ENCODE peak calls at places on chromosomes 6 and 20, in ten cellular contexts. One of them, this sample, is unnamed.

GRCh38 chr6:168625602-168626001 is 184.6 kb downstream of the SMOC2 start:
- DNase-seq in lower lobe of right lung: no peak
- DNase-seq in pancreas: no peak
- DNase-seq in AG04449: no peak
- DNase-seq in coronary artery: no peak
- DNase-seq in fibroblast of lung: no peak
- DNase-seq in LNCaP clone FGC: no peak
- DNase-seq in stomach: peak
- DNase-seq in right lobe of liver: no peak
- DNase-seq in fibroblast of mammary gland: no peak
- DNase-seq in this sample: no peak

GRCh38 chr6:33410711-33411631 is at the start of gene PHF1:
- DNase-seq in lower lobe of right lung: peak
- DNase-seq in pancreas: no peak
- DNase-seq in AG04449: no peak
- DNase-seq in coronary artery: peak
- DNase-seq in fibroblast of lung: peak
- DNase-seq in LNCaP clone FGC: no peak
- DNase-seq in stomach: peak
- DNase-seq in right lobe of liver: peak
- DNase-seq in fibroblast of mammary gland: peak
- DNase-seq in this sample: no peak

GRCh38 chr6:68976260-68976659 is 341.2 kb downstream of the ADGRB3 start:
- DNase-seq in lower lobe of right lung: no peak
- DNase-seq in pancreas: no peak
- DNase-seq in AG04449: no peak
- DNase-seq in coronary artery: no peak
- DNase-seq in fibroblast of lung: no peak
- DNase-seq in LNCaP clone FGC: no peak
- DNase-seq in stomach: no peak
- DNase-seq in right lobe of liver: no peak
- DNase-seq in fibroblast of mammary gland: no peak
- DNase-seq in this sample: peak

GRCh38 chr20:34943808-34944568 is 11.6 kb downstream of the GSS start:
- DNase-seq in lower lobe of right lung: no peak
- DNase-seq in pancreas: no peak
- DNase-seq in AG04449: no peak
- DNase-seq in coronary artery: no peak
- DNase-seq in fibroblast of lung: peak
- DNase-seq in LNCaP clone FGC: no peak
- DNase-seq in stomach: no peak
- DNase-seq in right lobe of liver: no peak
- DNase-seq in fibroblast of mammary gland: peak
- DNase-seq in this sample: no peak

GRCh38 chr6:8628063-8628462 is 192.7 kb upstream of the SLC35B3 start:
- DNase-seq in lower lobe of right lung: no peak
- DNase-seq in pancreas: no peak
- DNase-seq in AG04449: no peak
- DNase-seq in coronary artery: no peak
- DNase-seq in fibroblast of lung: no peak
- DNase-seq in LNCaP clone FGC: no peak
- DNase-seq in stomach: no peak
- DNase-seq in right lobe of liver: no peak
- DNase-seq in fibroblast of mammary gland: peak
- DNase-seq in this sample: no peak

GRCh38 chr6:36929607-36930006 is 24.9 kb upstream of the PI16 start:
- DNase-seq in lower lobe of right lung: no peak
- DNase-seq in pancreas: no peak
- DNase-seq in AG04449: no peak
- DNase-seq in coronary artery: no peak
- DNase-seq in fibroblast of lung: peak
- DNase-seq in LNCaP clone FGC: no peak
- DNase-seq in stomach: no peak
- DNase-seq in right lobe of liver: no peak
- DNase-seq in fibroblast of mammary gland: peak
- DNase-seq in this sample: no peak

GRCh38 chr6:99605074-99605726 is 1.4 kb upstream of the PRDM13 start:
- DNase-seq in lower lobe of right lung: no peak
- DNase-seq in pancreas: no peak
- DNase-seq in AG04449: no peak
- DNase-seq in coronary artery: no peak
- DNase-seq in fibroblast of lung: no peak
- DNase-seq in LNCaP clone FGC: no peak
- DNase-seq in stomach: no peak
- DNase-seq in right lobe of liver: no peak
- DNase-seq in fibroblast of mammary gland: no peak
- DNase-seq in this sample: peak

GRCh38 chr6:6825986-6826901 is 237.7 kb downstream of the LY86 start:
- DNase-seq in lower lobe of right lung: peak
- DNase-seq in pancreas: no peak
- DNase-seq in AG04449: no peak
- DNase-seq in coronary artery: no peak
- DNase-seq in fibroblast of lung: peak
- DNase-seq in LNCaP clone FGC: no peak
- DNase-seq in stomach: peak
- DNase-seq in right lobe of liver: peak
- DNase-seq in fibroblast of mammary gland: no peak
- DNase-seq in this sample: no peak

GRCh38 chr6:137722749-137723272 is 144.2 kb upstream of the TNFAIP3 start:
- DNase-seq in lower lobe of right lung: no peak
- DNase-seq in pancreas: no peak
- DNase-seq in AG04449: no peak
- DNase-seq in coronary artery: no peak
- DNase-seq in fibroblast of lung: peak
- DNase-seq in LNCaP clone FGC: no peak
- DNase-seq in stomach: no peak
- DNase-seq in right lobe of liver: no peak
- DNase-seq in fibroblast of mammary gland: no peak
- DNase-seq in this sample: no peak

GRCh38 chr6:145213614-145214013 is 521.7 kb downstream of the EPM2A start:
- DNase-seq in lower lobe of right lung: no peak
- DNase-seq in pancreas: no peak
- DNase-seq in AG04449: no peak
- DNase-seq in coronary artery: no peak
- DNase-seq in fibroblast of lung: no peak
- DNase-seq in LNCaP clone FGC: no peak
- DNase-seq in stomach: no peak
- DNase-seq in right lobe of liver: no peak
- DNase-seq in fibroblast of mammary gland: no peak
- DNase-seq in this sample: no peak

GRCh38 chr6:134077301-134077700 is 24.9 kb upstream of the SLC2A12 start:
- DNase-seq in lower lobe of right lung: no peak
- DNase-seq in pancreas: no peak
- DNase-seq in AG04449: no peak
- DNase-seq in coronary artery: no peak
- DNase-seq in fibroblast of lung: peak
- DNase-seq in LNCaP clone FGC: no peak
- DNase-seq in stomach: no peak
- DNase-seq in right lobe of liver: no peak
- DNase-seq in fibroblast of mammary gland: no peak
- DNase-seq in this sample: no peak

GRCh38 chr6:108002365-108003221 is 44.6 kb upstream of the SEC63 start:
- DNase-seq in lower lobe of right lung: no peak
- DNase-seq in pancreas: peak
- DNase-seq in AG04449: no peak
- DNase-seq in coronary artery: no peak
- DNase-seq in fibroblast of lung: no peak
- DNase-seq in LNCaP clone FGC: no peak
- DNase-seq in stomach: peak
- DNase-seq in right lobe of liver: no peak
- DNase-seq in fibroblast of mammary gland: peak
- DNase-seq in this sample: peak

GRCh38 chr6:145044606-145045275 is 690.6 kb downstream of the EPM2A start:
- DNase-seq in lower lobe of right lung: no peak
- DNase-seq in pancreas: no peak
- DNase-seq in AG04449: peak
- DNase-seq in coronary artery: no peak
- DNase-seq in fibroblast of lung: peak
- DNase-seq in LNCaP clone FGC: no peak
- DNase-seq in stomach: no peak
- DNase-seq in right lobe of liver: no peak
- DNase-seq in fibroblast of mammary gland: peak
- DNase-seq in this sample: no peak

GRCh38 chr20:46293084-46293483 is 15.2 kb downstream of the CDH22 start:
- DNase-seq in lower lobe of right lung: no peak
- DNase-seq in pancreas: no peak
- DNase-seq in AG04449: no peak
- DNase-seq in coronary artery: no peak
- DNase-seq in fibroblast of lung: peak
- DNase-seq in LNCaP clone FGC: peak
- DNase-seq in stomach: no peak
- DNase-seq in right lobe of liver: no peak
- DNase-seq in fibroblast of mammary gland: peak
- DNase-seq in this sample: peak

GRCh38 chr6:42727627-42728026 is 5.2 kb upstream of the PRPH2 start:
- DNase-seq in lower lobe of right lung: no peak
- DNase-seq in pancreas: no peak
- DNase-seq in AG04449: no peak
- DNase-seq in coronary artery: no peak
- DNase-seq in fibroblast of lung: no peak
- DNase-seq in LNCaP clone FGC: no peak
- DNase-seq in stomach: no peak
- DNase-seq in right lobe of liver: no peak
- DNase-seq in fibroblast of mammary gland: no peak
- DNase-seq in this sample: no peak

GRCh38 chr20:19937651-19938420 is 79.3 kb upstream of the NAA20 start:
- DNase-seq in lower lobe of right lung: no peak
- DNase-seq in pancreas: no peak
- DNase-seq in AG04449: no peak
- DNase-seq in coronary artery: no peak
- DNase-seq in fibroblast of lung: no peak
- DNase-seq in LNCaP clone FGC: no peak
- DNase-seq in stomach: no peak
- DNase-seq in right lobe of liver: no peak
- DNase-seq in fibroblast of mammary gland: no peak
- DNase-seq in this sample: no peak

GRCh38 chr6:166626177-166627038 is 643 bp downstream of the RPS6KA2 start:
- DNase-seq in lower lobe of right lung: peak
- DNase-seq in pancreas: no peak
- DNase-seq in AG04449: no peak
- DNase-seq in coronary artery: no peak
- DNase-seq in fibroblast of lung: peak
- DNase-seq in LNCaP clone FGC: peak
- DNase-seq in stomach: peak
- DNase-seq in right lobe of liver: peak
- DNase-seq in fibroblast of mammary gland: peak
- DNase-seq in this sample: peak

GRCh38 chr6:52642381-52642780 is 28.5 kb upstream of the TMEM14A start:
- DNase-seq in lower lobe of right lung: no peak
- DNase-seq in pancreas: no peak
- DNase-seq in AG04449: no peak
- DNase-seq in coronary artery: no peak
- DNase-seq in fibroblast of lung: no peak
- DNase-seq in LNCaP clone FGC: no peak
- DNase-seq in stomach: no peak
- DNase-seq in right lobe of liver: no peak
- DNase-seq in fibroblast of mammary gland: no peak
- DNase-seq in this sample: no peak

GRCh38 chr6:26129656-26130055 is 42.4 kb downstream of the HFE start:
- DNase-seq in lower lobe of right lung: no peak
- DNase-seq in pancreas: no peak
- DNase-seq in AG04449: no peak
- DNase-seq in coronary artery: no peak
- DNase-seq in fibroblast of lung: no peak
- DNase-seq in LNCaP clone FGC: no peak
- DNase-seq in stomach: no peak
- DNase-seq in right lobe of liver: no peak
- DNase-seq in fibroblast of mammary gland: no peak
- DNase-seq in this sample: no peak
- H3K4me3 ChIP-seq in lower lobe of right lung: no peak
- H3K4me3 ChIP-seq in pancreas: no peak
- H3K4me3 ChIP-seq in AG04449: no peak
- H3K4me3 ChIP-seq in coronary artery: no peak
- H3K4me3 ChIP-seq in fibroblast of lung: no peak
- H3K4me3 ChIP-seq in LNCaP clone FGC: no peak
- H3K4me3 ChIP-seq in stomach: no peak
- H3K4me3 ChIP-seq in right lobe of liver: no peak
- H3K4me3 ChIP-seq in fibroblast of mammary gland: no peak
- H3K4me3 ChIP-seq in this sample: no peak

DNA sequence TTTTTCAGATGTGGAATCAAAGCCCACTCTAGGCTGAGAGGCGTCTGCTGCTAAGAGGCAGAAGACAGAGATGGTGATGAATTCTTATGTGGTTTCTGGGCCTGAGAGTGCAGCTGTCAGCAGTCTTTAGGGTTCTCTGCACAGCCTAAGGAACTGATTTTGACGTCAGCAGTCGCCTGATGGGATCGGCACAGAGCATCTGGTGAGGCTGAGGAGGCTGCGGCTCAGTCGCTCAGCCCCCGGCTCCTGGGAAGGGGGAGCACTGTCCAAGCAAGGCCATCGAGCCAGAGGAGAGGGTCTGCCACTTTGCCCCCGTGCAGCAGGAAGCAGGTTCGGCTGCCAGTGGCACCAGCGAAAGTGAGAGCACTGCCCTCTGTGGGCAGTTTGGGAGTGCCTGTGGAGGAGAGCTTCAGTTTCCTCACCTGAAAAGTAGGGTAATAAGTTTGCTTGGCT is 92.5 kb downstream of the TCP11 start:
- DNase-seq in lower lobe of right lung: no peak
- DNase-seq in pancreas: no peak
- DNase-seq in AG04449: peak
- DNase-seq in coronary artery: no peak
- DNase-seq in fibroblast of lung: peak
- DNase-seq in LNCaP clone FGC: no peak
- DNase-seq in stomach: no peak
- DNase-seq in right lobe of liver: peak
- DNase-seq in fibroblast of mammary gland: peak
- DNase-seq in this sample: peak
- H3K4me3 ChIP-seq in lower lobe of right lung: peak
- H3K4me3 ChIP-seq in pancreas: no peak
- H3K4me3 ChIP-seq in AG04449: no peak
- H3K4me3 ChIP-seq in coronary artery: peak
- H3K4me3 ChIP-seq in fibroblast of lung: no peak
- H3K4me3 ChIP-seq in LNCaP clone FGC: no peak
- H3K4me3 ChIP-seq in stomach: no peak
- H3K4me3 ChIP-seq in right lobe of liver: no peak
- H3K4me3 ChIP-seq in fibroblast of mammary gland: no peak
- H3K4me3 ChIP-seq in this sample: no peak

GRCh38 chr6:158517581-158517980 is 42.3 kb upstream of the TMEM181 start:
- DNase-seq in lower lobe of right lung: no peak
- DNase-seq in pancreas: no peak
- DNase-seq in AG04449: no peak
- DNase-seq in coronary artery: no peak
- DNase-seq in fibroblast of lung: no peak
- DNase-seq in LNCaP clone FGC: no peak
- DNase-seq in stomach: no peak
- DNase-seq in right lobe of liver: no peak
- DNase-seq in fibroblast of mammary gland: no peak
- DNase-seq in this sample: peak
- H3K4me3 ChIP-seq in lower lobe of right lung: no peak
- H3K4me3 ChIP-seq in pancreas: no peak
- H3K4me3 ChIP-seq in AG04449: no peak
- H3K4me3 ChIP-seq in coronary artery: no peak
- H3K4me3 ChIP-seq in fibroblast of lung: no peak
- H3K4me3 ChIP-seq in LNCaP clone FGC: no peak
- H3K4me3 ChIP-seq in stomach: no peak
- H3K4me3 ChIP-seq in right lobe of liver: no peak
- H3K4me3 ChIP-seq in fibroblast of mammary gland: no peak
- H3K4me3 ChIP-seq in this sample: no peak

GRCh38 chr6:96520039-96520850 is 1.4 kb upstream of the UFL1 start:
- DNase-seq in lower lobe of right lung: no peak
- DNase-seq in pancreas: peak
- DNase-seq in AG04449: no peak
- DNase-seq in coronary artery: no peak
- DNase-seq in fibroblast of lung: peak
- DNase-seq in LNCaP clone FGC: no peak
- DNase-seq in stomach: peak
- DNase-seq in right lobe of liver: no peak
- DNase-seq in fibroblast of mammary gland: peak
- DNase-seq in this sample: peak
- H3K4me3 ChIP-seq in lower lobe of right lung: peak
- H3K4me3 ChIP-seq in pancreas: peak
- H3K4me3 ChIP-seq in AG04449: peak
- H3K4me3 ChIP-seq in coronary artery: peak
- H3K4me3 ChIP-seq in fibroblast of lung: peak
- H3K4me3 ChIP-seq in LNCaP clone FGC: peak
- H3K4me3 ChIP-seq in stomach: peak
- H3K4me3 ChIP-seq in right lobe of liver: no peak
- H3K4me3 ChIP-seq in fibroblast of mammary gland: peak
- H3K4me3 ChIP-seq in this sample: peak

This sample was measured in endodermal cell.